ENCODE peak calls at places on chromosomes 1 and 21, in nine cellular contexts. One of them, this sample, is unnamed.

GRCh38 chr1:153049211-153049610 is 8.1 kb downstream of the SPRR2A start:
- DNase-seq in neural progenitor cell: no peak
- DNase-seq in DND-41: no peak
- DNase-seq in colonic mucosa: no peak
- DNase-seq in mammary epithelial cell: no peak
- DNase-seq in fibroblast of lung: no peak
- DNase-seq in IMR-90: no peak
- DNase-seq in astrocyte: no peak
- DNase-seq in kidney: peak
- DNase-seq in this sample: no peak

GRCh38 chr1:182685186-182685585 is 799 bp upstream of the RGS8 start:
- DNase-seq in astrocyte: no peak
- DNase-seq in neural progenitor cell: no peak
- DNase-seq in fibroblast of lung: no peak
- DNase-seq in DND-41: no peak
- DNase-seq in kidney: no peak
- DNase-seq in colonic mucosa: no peak
- DNase-seq in mammary epithelial cell: no peak
- DNase-seq in IMR-90: no peak
- DNase-seq in this sample: no peak

GRCh38 chr21:46425566-46425965 is 33.1 kb upstream of the DIP2A start:
- DNase-seq in fibroblast of lung: no peak
- DNase-seq in mammary epithelial cell: no peak
- DNase-seq in IMR-90: no peak
- DNase-seq in DND-41: no peak
- DNase-seq in kidney: peak
- DNase-seq in colonic mucosa: no peak
- DNase-seq in astrocyte: no peak
- DNase-seq in neural progenitor cell: no peak
- DNase-seq in this sample: no peak

GRCh38 chr1:31227891-31228290 is 11.8 kb downstream of the NKAIN1 start:
- DNase-seq in fibroblast of lung: peak
- DNase-seq in kidney: no peak
- DNase-seq in mammary epithelial cell: no peak
- DNase-seq in astrocyte: peak
- DNase-seq in IMR-90: no peak
- DNase-seq in neural progenitor cell: peak
- DNase-seq in colonic mucosa: no peak
- DNase-seq in DND-41: no peak
- DNase-seq in this sample: peak

GRCh38 chr21:44925027-44925755 is 4.5 kb upstream of the ITGB2 start:
- DNase-seq in DND-41: no peak
- DNase-seq in neural progenitor cell: no peak
- DNase-seq in kidney: no peak
- DNase-seq in colonic mucosa: no peak
- DNase-seq in astrocyte: peak
- DNase-seq in IMR-90: peak
- DNase-seq in fibroblast of lung: peak
- DNase-seq in mammary epithelial cell: peak
- DNase-seq in this sample: no peak

GRCh38 chr1:57411262-57411661 is 12.6 kb downstream of the DAB1 start:
- DNase-seq in DND-41: no peak
- DNase-seq in IMR-90: peak
- DNase-seq in colonic mucosa: no peak
- DNase-seq in mammary epithelial cell: peak
- DNase-seq in kidney: peak
- DNase-seq in astrocyte: peak
- DNase-seq in neural progenitor cell: no peak
- DNase-seq in fibroblast of lung: peak
- DNase-seq in this sample: no peak

GRCh38 chr1:178465011-178465410 is 31.8 kb downstream of the CLEC20A start:
- DNase-seq in colonic mucosa: no peak
- DNase-seq in IMR-90: peak
- DNase-seq in kidney: no peak
- DNase-seq in DND-41: no peak
- DNase-seq in fibroblast of lung: peak
- DNase-seq in astrocyte: peak
- DNase-seq in neural progenitor cell: no peak
- DNase-seq in mammary epithelial cell: peak
- DNase-seq in this sample: no peak

GRCh38 chr1:76951185-76951584 is 83.9 kb downstream of the ST6GALNAC5 start:
- DNase-seq in fibroblast of lung: peak
- DNase-seq in colonic mucosa: no peak
- DNase-seq in astrocyte: peak
- DNase-seq in DND-41: no peak
- DNase-seq in IMR-90: no peak
- DNase-seq in neural progenitor cell: no peak
- DNase-seq in mammary epithelial cell: no peak
- DNase-seq in kidney: no peak
- DNase-seq in this sample: no peak

GRCh38 chr1:23013657-23014056 is 2.0 kb downstream of the TEX46 start:
- DNase-seq in kidney: no peak
- DNase-seq in DND-41: no peak
- DNase-seq in mammary epithelial cell: peak
- DNase-seq in IMR-90: no peak
- DNase-seq in fibroblast of lung: no peak
- DNase-seq in neural progenitor cell: peak
- DNase-seq in colonic mucosa: no peak
- DNase-seq in astrocyte: no peak
- DNase-seq in this sample: no peak

GRCh38 chr1:19339199-19339861 is 27.2 kb downstream of the SLC66A1 start:
- DNase-seq in DND-41: no peak
- DNase-seq in neural progenitor cell: peak
- DNase-seq in fibroblast of lung: no peak
- DNase-seq in colonic mucosa: no peak
- DNase-seq in IMR-90: no peak
- DNase-seq in mammary epithelial cell: no peak
- DNase-seq in astrocyte: no peak
- DNase-seq in kidney: no peak
- DNase-seq in this sample: peak

GRCh38 chr1:36256558-36257374 is 32.5 kb downstream of the THRAP3 start:
- DNase-seq in fibroblast of lung: no peak
- DNase-seq in kidney: no peak
- DNase-seq in IMR-90: no peak
- DNase-seq in mammary epithelial cell: no peak
- DNase-seq in neural progenitor cell: no peak
- DNase-seq in DND-41: no peak
- DNase-seq in astrocyte: no peak
- DNase-seq in colonic mucosa: no peak
- DNase-seq in this sample: no peak

GRCh38 chr1:199226163-199226562 is 587.3 kb downstream of the PTPRC start:
- DNase-seq in IMR-90: peak
- DNase-seq in astrocyte: peak
- DNase-seq in fibroblast of lung: peak
- DNase-seq in mammary epithelial cell: peak
- DNase-seq in kidney: no peak
- DNase-seq in DND-41: no peak
- DNase-seq in neural progenitor cell: no peak
- DNase-seq in colonic mucosa: no peak
- DNase-seq in this sample: no peak

GRCh38 chr1:67493148-67493547 is 62.9 kb upstream of the SERBP1 start:
- DNase-seq in IMR-90: no peak
- DNase-seq in mammary epithelial cell: no peak
- DNase-seq in fibroblast of lung: no peak
- DNase-seq in colonic mucosa: no peak
- DNase-seq in neural progenitor cell: no peak
- DNase-seq in astrocyte: no peak
- DNase-seq in kidney: no peak
- DNase-seq in DND-41: no peak
- DNase-seq in this sample: no peak

GRCh38 chr1:3530086-3530930 is 75.8 kb downstream of the ARHGEF16 start:
- DNase-seq in kidney: no peak
- DNase-seq in DND-41: no peak
- DNase-seq in neural progenitor cell: peak
- DNase-seq in fibroblast of lung: no peak
- DNase-seq in astrocyte: no peak
- DNase-seq in colonic mucosa: peak
- DNase-seq in IMR-90: no peak
- DNase-seq in mammary epithelial cell: peak
- DNase-seq in this sample: no peak

GRCh38 chr1:80248886-80249285 is 1242.4 kb upstream of the ADGRL4 start:
- DNase-seq in IMR-90: peak
- DNase-seq in astrocyte: peak
- DNase-seq in mammary epithelial cell: peak
- DNase-seq in fibroblast of lung: peak
- DNase-seq in DND-41: no peak
- DNase-seq in neural progenitor cell: no peak
- DNase-seq in kidney: no peak
- DNase-seq in colonic mucosa: no peak
- DNase-seq in this sample: no peak

GRCh38 chr1:12412439-12412838 is 182.6 kb downstream of the VPS13D start:
- DNase-seq in mammary epithelial cell: no peak
- DNase-seq in neural progenitor cell: no peak
- DNase-seq in colonic mucosa: no peak
- DNase-seq in DND-41: no peak
- DNase-seq in fibroblast of lung: no peak
- DNase-seq in astrocyte: no peak
- DNase-seq in kidney: no peak
- DNase-seq in IMR-90: no peak
- DNase-seq in this sample: no peak
- H3K9ac ChIP-seq in mammary epithelial cell: no peak
- H3K9ac ChIP-seq in neural progenitor cell: no peak
- H3K9ac ChIP-seq in colonic mucosa: no peak
- H3K9ac ChIP-seq in DND-41: no peak
- H3K9ac ChIP-seq in fibroblast of lung: no peak
- H3K9ac ChIP-seq in astrocyte: no peak
- H3K9ac ChIP-seq in kidney: no peak
- H3K9ac ChIP-seq in IMR-90: no peak
- H3K9ac ChIP-seq in this sample: no peak

GRCh38 chr1:9363061-9363471 is 70.4 kb downstream of the SPSB1 start:
- DNase-seq in fibroblast of lung: no peak
- DNase-seq in colonic mucosa: no peak
- DNase-seq in IMR-90: no peak
- DNase-seq in astrocyte: no peak
- DNase-seq in neural progenitor cell: no peak
- DNase-seq in mammary epithelial cell: no peak
- DNase-seq in kidney: no peak
- DNase-seq in DND-41: no peak
- DNase-seq in this sample: no peak
- H3K9ac ChIP-seq in fibroblast of lung: no peak
- H3K9ac ChIP-seq in colonic mucosa: no peak
- H3K9ac ChIP-seq in IMR-90: no peak
- H3K9ac ChIP-seq in astrocyte: no peak
- H3K9ac ChIP-seq in neural progenitor cell: no peak
- H3K9ac ChIP-seq in mammary epithelial cell: no peak
- H3K9ac ChIP-seq in kidney: no peak
- H3K9ac ChIP-seq in DND-41: no peak
- H3K9ac ChIP-seq in this sample: no peak

DNA sequence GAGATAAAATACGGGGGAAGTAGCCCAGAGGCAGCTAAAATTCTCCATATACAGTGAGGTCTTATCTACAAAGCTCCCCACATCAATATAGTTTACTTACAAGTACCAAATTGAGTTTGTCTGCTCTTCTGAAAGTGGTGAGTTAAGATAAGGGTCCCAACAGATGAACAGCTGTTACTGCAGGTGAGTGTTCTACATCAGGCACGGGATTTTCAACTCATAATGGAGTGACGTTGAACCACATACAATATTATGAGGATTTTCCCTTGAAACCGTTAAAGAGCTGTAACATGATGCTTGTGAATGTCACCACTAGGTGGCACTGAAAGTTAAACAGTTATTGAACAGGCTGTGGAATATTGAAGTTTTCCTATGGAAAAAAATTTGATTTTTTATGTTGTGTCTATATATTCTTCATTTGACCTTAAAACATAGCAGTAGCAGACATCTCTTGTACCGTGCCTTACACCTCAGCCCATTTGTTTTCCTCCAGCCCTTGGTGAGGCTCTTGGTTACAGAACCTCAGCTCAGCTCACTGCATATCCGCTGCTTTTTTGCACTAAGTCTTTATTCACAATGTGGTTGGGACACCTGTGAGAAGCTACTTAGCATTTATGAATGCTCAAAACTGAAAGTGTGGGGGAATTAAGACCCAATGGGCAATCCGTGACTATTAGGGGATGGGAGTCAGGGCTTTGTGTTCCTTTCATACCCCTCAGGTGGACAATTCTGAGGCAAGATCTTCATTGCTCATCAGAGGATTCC is 23.2 kb downstream of the CD1D start:
- DNase-seq in fibroblast of lung: peak
- DNase-seq in colonic mucosa: peak
- DNase-seq in astrocyte: peak
- DNase-seq in neural progenitor cell: peak
- DNase-seq in kidney: no peak
- DNase-seq in mammary epithelial cell: peak
- DNase-seq in IMR-90: peak
- DNase-seq in DND-41: peak
- DNase-seq in this sample: peak
- H3K9ac ChIP-seq in fibroblast of lung: no peak
- H3K9ac ChIP-seq in colonic mucosa: no peak
- H3K9ac ChIP-seq in astrocyte: no peak
- H3K9ac ChIP-seq in neural progenitor cell: no peak
- H3K9ac ChIP-seq in kidney: no peak
- H3K9ac ChIP-seq in mammary epithelial cell: no peak
- H3K9ac ChIP-seq in IMR-90: no peak
- H3K9ac ChIP-seq in DND-41: peak
- H3K9ac ChIP-seq in this sample: no peak

GRCh38 chr1:55544826-55545225 is 329.7 kb upstream of the USP24 start:
- DNase-seq in colonic mucosa: no peak
- DNase-seq in fibroblast of lung: peak
- DNase-seq in IMR-90: no peak
- DNase-seq in mammary epithelial cell: no peak
- DNase-seq in neural progenitor cell: no peak
- DNase-seq in kidney: no peak
- DNase-seq in DND-41: no peak
- DNase-seq in astrocyte: no peak
- DNase-seq in this sample: no peak

GRCh38 chr1:55542901-55543504 is 327.8 kb upstream of the USP24 start:
- DNase-seq in IMR-90: peak
- DNase-seq in kidney: no peak
- DNase-seq in astrocyte: peak
- DNase-seq in fibroblast of lung: peak
- DNase-seq in DND-41: no peak
- DNase-seq in neural progenitor cell: no peak
- DNase-seq in mammary epithelial cell: peak
- DNase-seq in colonic mucosa: no peak
- DNase-seq in this sample: no peak

GRCh38 chr1:55552636-55553035 is 337.5 kb upstream of the USP24 start:
- DNase-seq in kidney: no peak
- DNase-seq in mammary epithelial cell: no peak
- DNase-seq in neural progenitor cell: no peak
- DNase-seq in fibroblast of lung: no peak
- DNase-seq in DND-41: no peak
- DNase-seq in IMR-90: no peak
- DNase-seq in astrocyte: no peak
- DNase-seq in colonic mucosa: no peak
- DNase-seq in this sample: no peak

GRCh38 chr1:55546553-55546952 is 331.4 kb upstream of the USP24 start:
- DNase-seq in fibroblast of lung: peak
- DNase-seq in mammary epithelial cell: no peak
- DNase-seq in colonic mucosa: no peak
- DNase-seq in DND-41: no peak
- DNase-seq in kidney: no peak
- DNase-seq in neural progenitor cell: no peak
- DNase-seq in IMR-90: no peak
- DNase-seq in astrocyte: peak
- DNase-seq in this sample: no peak

DNA sequence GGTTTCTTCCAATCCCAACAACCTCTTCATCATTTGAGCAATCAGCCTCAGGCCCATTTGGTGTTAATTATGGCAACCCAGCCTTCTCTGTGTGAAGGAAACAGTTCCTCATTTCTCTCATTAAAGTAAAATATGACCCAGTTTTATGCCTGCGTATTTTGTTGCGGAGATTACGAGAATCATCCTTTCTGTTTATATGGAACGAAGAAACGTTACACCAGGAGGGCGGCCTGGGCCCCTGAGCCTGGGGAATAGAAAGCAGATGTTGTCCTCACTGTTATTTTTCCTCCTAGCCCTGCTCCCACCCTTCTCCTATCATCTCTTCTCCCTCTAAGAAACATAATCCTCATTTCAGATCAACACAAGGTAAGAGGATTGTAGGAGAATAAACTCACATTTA is 332.3 kb upstream of the USP24 start:
- DNase-seq in IMR-90: peak
- DNase-seq in kidney: no peak
- DNase-seq in DND-41: no peak
- DNase-seq in neural progenitor cell: no peak
- DNase-seq in astrocyte: no peak
- DNase-seq in fibroblast of lung: no peak
- DNase-seq in colonic mucosa: no peak
- DNase-seq in mammary epithelial cell: no peak
- DNase-seq in this sample: no peak
- H3K9ac ChIP-seq in IMR-90: no peak
- H3K9ac ChIP-seq in kidney: no peak
- H3K9ac ChIP-seq in DND-41: no peak
- H3K9ac ChIP-seq in neural progenitor cell: no peak
- H3K9ac ChIP-seq in astrocyte: no peak
- H3K9ac ChIP-seq in fibroblast of lung: no peak
- H3K9ac ChIP-seq in colonic mucosa: no peak
- H3K9ac ChIP-seq in mammary epithelial cell: no peak
- H3K9ac ChIP-seq in this sample: no peak

This sample was measured in SK-N-SH.